ENCODE peak calls at places on chromosomes 16 and 17, in six cellular contexts. One of them, this sample, is unnamed.

GRCh38 chr16:79721186-79721745 is 120.7 kb upstream of the MAF start:
- DNase-seq in B cell: no peak
- DNase-seq in dorsolateral prefrontal cortex: no peak
- DNase-seq in tibial artery: no peak
- DNase-seq in right atrium auricular region: no peak
- DNase-seq in GM06990: no peak
- DNase-seq in this sample: no peak

GRCh38 chr17:58357312-58358297 is 5.6 kb upstream of the SUPT4H1 start:
- DNase-seq in right atrium auricular region: no peak
- DNase-seq in B cell: no peak
- DNase-seq in tibial artery: no peak
- DNase-seq in dorsolateral prefrontal cortex: no peak
- DNase-seq in GM06990: no peak
- DNase-seq in this sample: no peak

GRCh38 chr17:4785311-4786110 is 653 bp downstream of the VMO1 start:
- DNase-seq in tibial artery: no peak
- DNase-seq in GM06990: no peak
- DNase-seq in dorsolateral prefrontal cortex: no peak
- DNase-seq in B cell: no peak
- DNase-seq in right atrium auricular region: no peak
- DNase-seq in this sample: no peak

GRCh38 chr17:44351464-44351863 is 6.4 kb downstream of the GRN start:
- DNase-seq in GM06990: no peak
- DNase-seq in dorsolateral prefrontal cortex: no peak
- DNase-seq in tibial artery: no peak
- DNase-seq in B cell: peak
- DNase-seq in right atrium auricular region: no peak
- DNase-seq in this sample: no peak

GRCh38 chr16:49461517-49461951 is 87.9 kb downstream of the C16orf78 start:
- DNase-seq in B cell: no peak
- DNase-seq in right atrium auricular region: peak
- DNase-seq in dorsolateral prefrontal cortex: no peak
- DNase-seq in GM06990: no peak
- DNase-seq in tibial artery: peak
- DNase-seq in this sample: no peak

GRCh38 chr16:19269098-19269497 is 16.4 kb upstream of the CLEC19A start:
- DNase-seq in tibial artery: no peak
- DNase-seq in B cell: no peak
- DNase-seq in GM06990: no peak
- DNase-seq in right atrium auricular region: no peak
- DNase-seq in dorsolateral prefrontal cortex: no peak
- DNase-seq in this sample: no peak

GRCh38 chr17:58289869-58290268 is 9.1 kb upstream of the MPO start:
- DNase-seq in dorsolateral prefrontal cortex: no peak
- DNase-seq in tibial artery: no peak
- DNase-seq in right atrium auricular region: no peak
- DNase-seq in GM06990: no peak
- DNase-seq in B cell: no peak
- DNase-seq in this sample: no peak

GRCh38 chr17:28746611-28747045 is 2.8 kb downstream of the TRAF4 start:
- DNase-seq in right atrium auricular region: no peak
- DNase-seq in dorsolateral prefrontal cortex: peak
- DNase-seq in tibial artery: no peak
- DNase-seq in B cell: no peak
- DNase-seq in GM06990: no peak
- DNase-seq in this sample: no peak

GRCh38 chr16:46947900-46948547 is 25.4 kb downstream of the DNAJA2 start:
- DNase-seq in dorsolateral prefrontal cortex: no peak
- DNase-seq in tibial artery: no peak
- DNase-seq in B cell: peak
- DNase-seq in right atrium auricular region: no peak
- DNase-seq in GM06990: peak
- DNase-seq in this sample: peak

GRCh38 chr16:6573577-6573976 is 759.1 kb upstream of the RBFOX1 start:
- DNase-seq in right atrium auricular region: no peak
- DNase-seq in dorsolateral prefrontal cortex: peak
- DNase-seq in tibial artery: no peak
- DNase-seq in B cell: no peak
- DNase-seq in GM06990: no peak
- DNase-seq in this sample: no peak
- TF ChIP-seq CTCF in right atrium auricular region: no peak
- TF ChIP-seq CTCF in dorsolateral prefrontal cortex: peak
- TF ChIP-seq CTCF in tibial artery: no peak
- TF ChIP-seq CTCF in B cell: no peak
- TF ChIP-seq CTCF in GM06990: no peak
- TF ChIP-seq CTCF in this sample: no peak

GRCh38 chr16:87662254-87663204 is 60.2 kb downstream of the JPH3 start:
- DNase-seq in B cell: no peak
- DNase-seq in tibial artery: no peak
- DNase-seq in GM06990: no peak
- DNase-seq in dorsolateral prefrontal cortex: no peak
- DNase-seq in right atrium auricular region: no peak
- DNase-seq in this sample: no peak
- TF ChIP-seq CTCF in B cell: no peak
- TF ChIP-seq CTCF in tibial artery: no peak
- TF ChIP-seq CTCF in GM06990: peak
- TF ChIP-seq CTCF in dorsolateral prefrontal cortex: no peak
- TF ChIP-seq CTCF in right atrium auricular region: no peak
- TF ChIP-seq CTCF in this sample: no peak

DNA sequence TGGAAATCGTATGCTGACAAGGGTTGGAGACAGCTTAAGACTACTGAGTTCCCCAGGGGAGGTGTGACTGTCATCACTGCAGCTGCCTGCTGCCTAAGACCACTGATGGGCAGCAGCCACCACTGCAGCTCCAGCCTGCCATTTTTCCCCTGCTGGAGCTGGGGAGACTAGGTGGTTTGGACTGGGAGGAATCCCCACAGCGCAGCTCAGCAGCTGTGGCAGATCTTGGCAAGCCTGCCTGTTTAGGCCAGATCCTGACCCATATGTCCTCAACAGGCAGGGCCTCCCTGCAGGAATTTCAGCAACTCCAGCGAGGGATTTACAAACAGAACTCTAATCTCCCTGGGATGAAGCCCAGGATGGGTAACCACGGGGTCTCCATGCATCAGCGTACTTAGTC is 356.4 kb upstream of the TOM1L1 start:
- DNase-seq in right atrium auricular region: no peak
- DNase-seq in dorsolateral prefrontal cortex: no peak
- DNase-seq in tibial artery: no peak
- DNase-seq in GM06990: no peak
- DNase-seq in B cell: no peak
- DNase-seq in this sample: no peak
- TF ChIP-seq CTCF in right atrium auricular region: no peak
- TF ChIP-seq CTCF in dorsolateral prefrontal cortex: no peak
- TF ChIP-seq CTCF in tibial artery: no peak
- TF ChIP-seq CTCF in GM06990: no peak
- TF ChIP-seq CTCF in B cell: no peak
- TF ChIP-seq CTCF in this sample: no peak

DNA sequence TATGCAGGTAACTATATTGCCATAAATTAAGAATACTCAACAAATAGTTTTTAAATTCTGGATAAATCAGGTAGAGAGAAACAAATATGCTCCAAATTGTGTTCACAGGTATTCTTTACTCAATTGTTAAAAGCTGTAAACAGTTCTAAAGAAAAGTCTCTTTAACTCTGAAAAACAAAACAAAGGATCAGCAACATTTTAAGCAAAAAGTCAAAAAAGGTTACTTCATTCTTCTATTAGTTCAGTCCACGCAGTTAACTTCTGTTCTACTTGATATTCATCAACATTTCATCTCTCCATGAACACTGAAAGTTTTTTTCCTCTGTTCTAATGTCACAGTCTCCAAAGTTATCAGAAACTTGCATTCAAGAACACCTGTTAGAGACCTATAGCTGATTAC is 47.9 kb downstream of the SCPEP1 start:
- DNase-seq in right atrium auricular region: no peak
- DNase-seq in tibial artery: no peak
- DNase-seq in GM06990: no peak
- DNase-seq in dorsolateral prefrontal cortex: no peak
- DNase-seq in B cell: no peak
- DNase-seq in this sample: no peak
- TF ChIP-seq CTCF in right atrium auricular region: no peak
- TF ChIP-seq CTCF in tibial artery: no peak
- TF ChIP-seq CTCF in GM06990: no peak
- TF ChIP-seq CTCF in dorsolateral prefrontal cortex: no peak
- TF ChIP-seq CTCF in B cell: no peak
- TF ChIP-seq CTCF in this sample: no peak

GRCh38 chr17:81579821-81580321 is 27.7 kb upstream of the FAAP100 start:
- DNase-seq in B cell: no peak
- DNase-seq in tibial artery: no peak
- DNase-seq in right atrium auricular region: no peak
- DNase-seq in GM06990: no peak
- DNase-seq in dorsolateral prefrontal cortex: no peak
- DNase-seq in this sample: no peak

GRCh38 chr17:81578038-81578441 is 25.9 kb upstream of the FAAP100 start:
- DNase-seq in GM06990: no peak
- DNase-seq in B cell: no peak
- DNase-seq in right atrium auricular region: no peak
- DNase-seq in tibial artery: no peak
- DNase-seq in dorsolateral prefrontal cortex: no peak
- DNase-seq in this sample: no peak

GRCh38 chr17:81579298-81579697 is 27.1 kb upstream of the FAAP100 start:
- DNase-seq in GM06990: no peak
- DNase-seq in tibial artery: no peak
- DNase-seq in dorsolateral prefrontal cortex: no peak
- DNase-seq in B cell: no peak
- DNase-seq in right atrium auricular region: no peak
- DNase-seq in this sample: no peak

GRCh38 chr17:81577278-81578000 is 25.3 kb upstream of the FAAP100 start:
- DNase-seq in right atrium auricular region: no peak
- DNase-seq in dorsolateral prefrontal cortex: no peak
- DNase-seq in tibial artery: no peak
- DNase-seq in GM06990: no peak
- DNase-seq in B cell: no peak
- DNase-seq in this sample: no peak

DNA sequence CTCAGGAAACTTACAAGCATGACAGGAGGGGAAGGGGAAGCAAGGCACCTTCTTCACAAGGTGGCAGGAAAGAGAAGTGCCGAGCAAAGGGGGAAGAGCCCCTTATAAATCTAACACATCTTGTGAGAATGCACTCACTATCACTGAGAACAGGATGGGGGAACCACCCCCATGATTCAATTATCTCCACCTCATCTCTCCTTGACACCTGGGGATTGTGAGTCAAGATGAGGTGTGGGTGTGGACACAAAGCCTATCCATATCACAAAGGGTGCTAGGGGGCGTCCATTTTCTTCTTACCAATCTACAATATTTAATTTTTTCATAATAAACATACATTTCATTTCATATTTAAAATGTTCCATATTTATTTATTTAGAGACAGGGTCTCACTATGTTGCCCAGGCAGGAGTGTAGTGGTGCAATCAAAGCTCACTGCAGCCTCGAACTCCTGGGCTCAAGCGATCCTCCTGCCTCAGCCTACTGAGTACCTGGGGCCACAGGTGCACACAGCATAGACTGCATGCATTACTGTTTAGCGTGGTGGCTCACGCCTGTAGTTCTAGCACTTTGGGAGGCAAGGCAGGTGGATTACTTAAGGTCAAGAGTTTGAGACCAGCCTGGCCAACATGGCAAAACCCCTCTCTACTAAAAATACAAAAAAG is 26.5 kb upstream of the FAAP100 start:
- DNase-seq in dorsolateral prefrontal cortex: no peak
- DNase-seq in tibial artery: no peak
- DNase-seq in GM06990: no peak
- DNase-seq in right atrium auricular region: no peak
- DNase-seq in B cell: no peak
- DNase-seq in this sample: no peak
- TF ChIP-seq CTCF in dorsolateral prefrontal cortex: no peak
- TF ChIP-seq CTCF in tibial artery: no peak
- TF ChIP-seq CTCF in GM06990: no peak
- TF ChIP-seq CTCF in right atrium auricular region: no peak
- TF ChIP-seq CTCF in B cell: no peak
- TF ChIP-seq CTCF in this sample: no peak

GRCh38 chr16:4290236-4290830 is 17.5 kb upstream of the TFAP4 start:
- DNase-seq in dorsolateral prefrontal cortex: no peak
- DNase-seq in right atrium auricular region: no peak
- DNase-seq in GM06990: no peak
- DNase-seq in tibial artery: no peak
- DNase-seq in B cell: no peak
- DNase-seq in this sample: no peak
- TF ChIP-seq CTCF in dorsolateral prefrontal cortex: no peak
- TF ChIP-seq CTCF in right atrium auricular region: peak
- TF ChIP-seq CTCF in GM06990: no peak
- TF ChIP-seq CTCF in tibial artery: peak
- TF ChIP-seq CTCF in B cell: no peak
- TF ChIP-seq CTCF in this sample: no peak

DNA sequence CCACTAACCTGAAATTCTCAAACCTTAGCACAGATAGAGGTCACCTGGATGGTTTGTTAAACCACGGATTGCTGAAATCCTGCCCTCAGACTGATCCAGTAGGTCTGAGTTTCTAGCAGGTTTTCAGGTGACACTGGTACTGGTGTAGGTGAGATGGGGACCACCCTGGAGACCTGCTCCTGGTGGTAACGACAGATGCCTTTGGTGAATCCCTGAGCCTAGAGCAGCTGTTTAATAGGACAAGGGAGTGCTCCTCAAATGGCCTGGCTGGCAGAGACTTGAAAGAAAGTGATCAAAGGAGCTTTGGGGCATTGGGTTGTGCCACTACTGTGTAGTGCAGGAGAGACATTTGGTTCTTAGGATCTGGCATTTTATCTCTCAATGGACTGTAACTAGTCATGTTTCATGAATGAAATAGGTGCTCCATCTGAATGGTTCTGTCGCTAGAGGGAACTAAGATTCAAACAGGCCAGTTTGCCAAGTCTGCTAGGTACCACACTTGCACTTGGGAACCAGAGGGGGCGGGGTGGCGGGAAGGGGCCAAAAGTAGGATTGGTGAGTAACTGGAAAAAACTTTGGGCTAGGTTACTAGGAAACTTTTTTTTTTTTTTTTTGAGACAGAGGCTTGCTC is 2.9 kb upstream of the IFI35 start:
- DNase-seq in B cell: no peak
- DNase-seq in right atrium auricular region: no peak
- DNase-seq in tibial artery: no peak
- DNase-seq in GM06990: no peak
- DNase-seq in dorsolateral prefrontal cortex: no peak
- DNase-seq in this sample: no peak
- TF ChIP-seq CTCF in B cell: no peak
- TF ChIP-seq CTCF in right atrium auricular region: no peak
- TF ChIP-seq CTCF in tibial artery: no peak
- TF ChIP-seq CTCF in GM06990: no peak
- TF ChIP-seq CTCF in dorsolateral prefrontal cortex: no peak
- TF ChIP-seq CTCF in this sample: no peak

DNA sequence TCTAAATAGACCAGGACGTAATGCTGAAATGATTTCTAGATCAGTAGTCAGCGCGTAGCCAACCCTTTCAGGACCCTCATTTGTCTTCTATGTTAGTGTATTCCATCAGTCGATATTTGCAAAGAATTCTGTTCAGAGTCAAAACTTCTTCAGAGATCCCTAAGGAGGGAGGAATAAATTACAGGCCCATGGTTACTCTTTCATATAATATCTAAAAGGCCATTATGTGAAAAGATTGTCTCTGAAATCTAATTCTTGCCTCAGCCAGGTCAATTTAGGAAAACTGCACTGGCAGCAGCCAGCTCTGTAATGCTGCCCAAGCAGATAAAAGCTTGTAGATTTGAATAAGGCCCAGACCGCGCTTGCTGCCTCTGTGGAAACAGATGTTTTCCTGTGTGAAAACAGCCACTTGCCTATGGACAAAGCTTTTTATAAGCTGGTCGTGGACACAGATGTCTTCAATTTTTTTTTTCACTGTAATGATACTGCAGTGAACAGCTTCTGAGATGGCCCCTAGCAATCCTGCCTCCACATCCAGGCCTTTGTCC is 379.8 kb downstream of the CNTNAP4 start:
- DNase-seq in tibial artery: no peak
- DNase-seq in dorsolateral prefrontal cortex: no peak
- DNase-seq in B cell: no peak
- DNase-seq in right atrium auricular region: no peak
- DNase-seq in GM06990: no peak
- DNase-seq in this sample: no peak
- TF ChIP-seq CTCF in tibial artery: no peak
- TF ChIP-seq CTCF in dorsolateral prefrontal cortex: no peak
- TF ChIP-seq CTCF in B cell: no peak
- TF ChIP-seq CTCF in right atrium auricular region: no peak
- TF ChIP-seq CTCF in GM06990: no peak
- TF ChIP-seq CTCF in this sample: no peak